ENCODE peak calls at places on chromosome 11, in five cellular contexts. U, T, S, P and G are unnamed samples.
A peak's percentile ranks its signal among the peaks of the same experiment; 100 is the strongest.

GRCh38 chr11:57597971-57598830 is 716 bp downstream of the SERPING1 start:
- DNase-seq in P (peak; percentile 15), T (peak; percentile 9), S (no peak), U (no peak), G (no peak)

GRCh38 chr11:42023267-42023666 is 563.8 kb upstream of the LRRC4C start:
- DNase-seq in U (peak; percentile 9), T (no peak), S (no peak), P (no peak), G (no peak)

GRCh38 chr11:130383363-130384168 is 44.8 kb downstream of the ADAMTS8 start:
- DNase-seq in T (no peak), S (no peak), P (peak; percentile 44), U (no peak), G (peak; percentile 72)

GRCh38 chr11:121318848-121319834 is 26.6 kb downstream of the SC5D start:
- DNase-seq in P (peak; percentile 30), U (peak; percentile 44), T (peak; percentile 21), S (peak; percentile 26), G (peak; percentile 81)

GRCh38 chr11:118790357-118791014 is 478 bp downstream of the DDX6 start:
- DNase-seq in U (peak; percentile 78), P (peak; percentile 59), T (peak; percentile 81), S (peak; percentile 63), G (peak; percentile 82)

GRCh38 chr11:96447711-96448110 is 57.9 kb downstream of the JRKL start:
- DNase-seq in T (no peak), P (no peak), S (no peak), U (no peak), G (no peak)

GRCh38 chr11:14380125-14380936 is 21.3 kb upstream of the RRAS2 start:
- DNase-seq in P (no peak), S (no peak), T (no peak), U (no peak), G (no peak)

GRCh38 chr11:46294365-46295309 is 17.2 kb downstream of the CREB3L1 start:
- DNase-seq in U (no peak), S (no peak), P (no peak), T (peak; percentile 77), G (no peak)

GRCh38 chr11:69012092-69013008 is 696 bp downstream of the MRGPRF start:
- DNase-seq in T (no peak), U (no peak), P (no peak), S (no peak), G (peak; percentile 94)

GRCh38 chr11:65651589-65652510 is 10.9 kb downstream of the RELA start:
- DNase-seq in P (no peak), U (no peak), S (no peak), T (peak; percentile 77), G (peak; percentile 15)

GRCh38 chr11:36155301-36155700 is 133.9 kb downstream of the COMMD9 start:
- DNase-seq in S (no peak), T (no peak), U (no peak), P (no peak), G (no peak)

GRCh38 chr11:11243790-11244469 is 109.1 kb downstream of the CSNK2A3 start:
- DNase-seq in U (peak; percentile 34), T (peak; percentile 49), P (no peak), S (no peak), G (peak; percentile 51)

GRCh38 chr11:78138694-78139421 is 568 bp downstream of the ALG8 start:
- DNase-seq in U (no peak), P (no peak), T (peak; percentile 73), S (peak; percentile 50), G (peak; percentile 81)

GRCh38 chr11:72237112-72237931 is 6.7 kb downstream of the PHOX2A start:
- DNase-seq in T (no peak), P (no peak), U (no peak), S (no peak), G (no peak)

GRCh38 chr11:35305670-35306382 is 113.5 kb downstream of the SLC1A2 start:
- DNase-seq in S (peak; percentile 30), U (peak; percentile 17), T (peak; percentile 51), P (peak; percentile 12), G (peak; percentile 55)

GRCh38 chr11:119491753-119492455 is 68.9 kb upstream of the THY1 start:
- DNase-seq in U (no peak), T (no peak), S (no peak), P (no peak), G (no peak)

GRCh38 chr11:31847761-31848160 is 36.6 kb upstream of the PAX6 start:
- DNase-seq in T (no peak), U (no peak), P (no peak), S (no peak), G (no peak)

GRCh38 chr11:61503135-61503770 is 5.3 kb upstream of the LRRC10B start:
- DNase-seq in P (no peak), S (no peak), T (no peak), U (no peak), G (peak; percentile 52)

GRCh38 chr11:34339149-34340064 is 18.4 kb downstream of the ABTB2 start:
- DNase-seq in P (peak; percentile 94), T (no peak), U (no peak), S (peak; percentile 77), G (peak; percentile 95)

GRCh38 chr11:40188848-40189247 is 1270.6 kb downstream of the LRRC4C start:
- DNase-seq in S (no peak), U (no peak), T (no peak), P (peak; percentile 12), G (no peak)

GRCh38 chr11:14451825-14452224 is 47.8 kb downstream of the COPB1 start:
- DNase-seq in U (no peak), S (no peak), T (no peak), P (no peak), G (peak; percentile 27)

GRCh38 chr11:68841718-68842426 is at the start of gene CPT1A:
- DNase-seq in U (peak; percentile 62), T (peak; percentile 78), S (peak; percentile 71), P (no peak), G (peak; percentile 88)

GRCh38 chr11:71327156-71328085 is 75.0 kb upstream of the SHANK2 start:
- DNase-seq in T (no peak), U (no peak), P (no peak), S (no peak), G (no peak)

DNA sequence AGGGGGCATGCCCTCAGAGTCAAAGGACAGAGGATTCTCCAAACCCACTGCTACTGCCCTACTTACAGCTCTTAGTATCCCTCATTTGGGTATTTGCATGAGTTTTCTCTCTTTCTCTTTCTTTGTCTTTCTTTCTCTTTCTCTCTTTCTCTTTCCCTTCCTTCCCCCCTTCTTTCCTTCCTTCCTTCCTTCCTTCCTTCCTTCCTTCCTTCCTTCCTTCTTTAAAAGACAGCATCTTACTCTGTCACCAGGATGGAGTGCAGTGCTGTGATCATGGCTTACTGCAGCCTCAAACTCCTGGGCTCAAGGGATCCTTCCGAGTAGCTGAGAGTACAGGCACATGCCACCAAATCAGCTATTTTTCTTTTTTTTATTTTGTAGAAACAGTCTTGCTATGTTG is 14.0 kb upstream of the MMP7 start:
- DNase-seq in T (no peak), U (no peak), P (no peak), S (no peak), G (no peak)
- TF ChIP-seq MYC in T (no peak), U (no peak), P (no peak), S (no peak), G (no peak)

DNA sequence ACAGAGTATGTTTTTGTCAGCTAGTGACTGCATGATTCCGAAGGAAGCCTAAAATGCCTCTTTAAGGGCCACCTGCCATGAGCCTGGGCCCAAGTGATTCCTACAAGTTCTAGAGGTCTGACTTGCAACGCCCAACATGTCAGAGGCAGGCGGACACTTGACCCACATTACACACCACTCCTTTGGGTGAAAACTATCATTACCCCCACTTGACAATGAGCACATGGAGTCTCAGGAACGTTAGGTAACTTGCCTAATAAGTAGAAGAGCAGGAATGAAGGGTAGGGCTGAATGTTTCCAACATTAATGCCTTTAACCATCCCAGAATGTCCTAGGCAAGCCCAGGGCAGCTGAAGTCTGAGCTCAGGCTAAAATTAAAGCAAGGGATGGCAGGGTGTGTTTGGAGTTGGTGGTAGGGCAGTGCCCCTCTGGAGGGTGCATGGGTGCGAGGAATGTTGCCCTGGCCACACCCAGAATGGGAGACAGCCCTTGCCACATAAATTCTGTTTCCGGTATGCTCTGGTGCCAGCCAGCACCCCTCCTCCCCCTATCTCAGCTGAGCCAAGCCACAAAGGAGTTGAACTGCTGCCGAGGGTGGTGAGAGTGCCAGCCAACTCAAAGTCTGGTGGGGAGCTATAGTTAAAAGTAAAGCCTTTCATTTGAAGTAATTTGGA is 2.5 kb downstream of the PLAAT2 start:
- DNase-seq in S (no peak), U (no peak), T (no peak), P (no peak), G (no peak)
- TF ChIP-seq MYC in S (no peak), U (no peak), T (no peak), P (no peak), G (no peak)

DNA sequence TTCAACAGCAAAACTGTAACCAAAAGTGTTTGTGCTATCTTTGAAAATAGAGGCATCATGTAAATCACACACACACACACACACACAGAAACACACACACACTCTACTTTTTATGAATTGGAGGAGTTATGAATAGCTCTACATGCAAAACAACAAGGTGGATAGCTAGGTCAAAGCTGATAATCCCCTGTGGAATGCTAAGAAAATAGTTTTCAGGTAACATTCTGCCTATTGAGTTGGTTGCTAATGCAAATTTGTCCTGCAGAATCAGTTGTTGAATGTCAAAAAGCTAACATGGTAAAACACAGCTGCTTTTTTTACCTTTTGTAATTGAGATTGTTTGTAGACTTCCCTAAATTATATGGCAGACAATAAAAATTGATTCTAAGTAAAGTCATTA is 1658.4 kb upstream of the RAG2 start:
- DNase-seq in T (no peak), S (no peak), P (no peak), U (no peak), G (no peak)
- TF ChIP-seq MYC in T (no peak), S (no peak), P (no peak), U (no peak), G (no peak)

GRCh38 chr11:92702771-92703170 is 266.7 kb upstream of the MTNR1B start:
- DNase-seq in S (no peak), U (no peak), P (no peak), T (no peak), G (no peak)

GRCh38 chr11:92709329-92709728 is 260.1 kb upstream of the MTNR1B start:
- DNase-seq in T (no peak), U (no peak), S (no peak), P (no peak), G (no peak)

GRCh38 chr11:92703431-92703830 is 266.0 kb upstream of the MTNR1B start:
- DNase-seq in S (no peak), T (no peak), P (no peak), U (no peak), G (no peak)

GRCh38 chr11:92707665-92708064 is 261.8 kb upstream of the MTNR1B start:
- DNase-seq in P (no peak), U (no peak), T (no peak), S (no peak), G (no peak)

DNA sequence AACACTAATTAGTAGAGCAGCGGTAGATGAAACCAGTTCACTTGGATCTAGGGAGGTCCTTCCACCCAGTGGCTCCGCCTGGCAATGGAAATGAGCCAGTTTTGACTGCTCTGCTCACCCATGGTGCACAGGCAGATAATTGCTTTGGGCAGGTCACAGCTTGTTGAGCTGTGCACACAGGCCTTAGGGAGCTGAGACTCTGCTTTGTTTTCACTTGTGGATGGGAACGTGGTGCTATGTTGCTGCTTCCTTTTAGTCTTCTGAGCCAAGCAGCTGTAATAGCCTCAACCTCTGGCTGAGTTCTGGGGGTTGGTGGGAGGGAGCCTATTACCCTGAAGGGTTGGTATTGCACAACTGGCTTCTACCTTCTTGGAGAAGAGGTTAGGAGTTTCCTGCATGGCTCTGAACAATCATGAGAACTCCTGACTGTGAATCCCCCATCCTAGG is 262.3 kb upstream of the MTNR1B start:
- DNase-seq in T (no peak), U (no peak), P (no peak), S (no peak), G (no peak)
- TF ChIP-seq MYC in T (no peak), U (no peak), P (no peak), S (no peak), G (no peak)

GRCh38 chr11:1453611-1454386 is 32.8 kb downstream of the MOB2 start:
- DNase-seq in T (peak; percentile 53), P (peak; percentile 44), S (no peak), U (no peak), G (peak; percentile 46)
- TF ChIP-seq MYC in T (no peak), P (no peak), S (no peak), U (no peak), G (no peak)